ENCODE peak calls at places on chromosome 11, in seven cellular contexts. One of them, this sample, is unnamed.

GRCh38 chr11:123517559-123518364 is 87.7 kb downstream of the GRAMD1B start:
- DNase-seq in kidney: no peak
- DNase-seq in right atrium auricular region: no peak
- DNase-seq in IMR-90: no peak
- DNase-seq in hepatocyte: no peak
- DNase-seq in CD8-positive, alpha-beta memory T cell: no peak
- DNase-seq in gastrocnemius medialis: no peak
- DNase-seq in this sample: no peak

GRCh38 chr11:122874991-122875390 is 7.6 kb upstream of the JHY start:
- DNase-seq in kidney: no peak
- DNase-seq in right atrium auricular region: no peak
- DNase-seq in IMR-90: no peak
- DNase-seq in hepatocyte: no peak
- DNase-seq in CD8-positive, alpha-beta memory T cell: no peak
- DNase-seq in gastrocnemius medialis: no peak
- DNase-seq in this sample: no peak

GRCh38 chr11:123254357-123254756 is 59.3 kb upstream of the CLMP start:
- DNase-seq in kidney: peak; percentile 0
- DNase-seq in right atrium auricular region: no peak
- DNase-seq in IMR-90: no peak
- DNase-seq in hepatocyte: no peak
- DNase-seq in CD8-positive, alpha-beta memory T cell: no peak
- DNase-seq in gastrocnemius medialis: no peak
- DNase-seq in this sample: no peak

GRCh38 chr11:112564228-112564955 is 303.7 kb upstream of the PLET1 start:
- DNase-seq in kidney: no peak
- DNase-seq in right atrium auricular region: no peak
- DNase-seq in IMR-90: peak; percentile 79
- DNase-seq in hepatocyte: peak; percentile 27
- DNase-seq in CD8-positive, alpha-beta memory T cell: no peak
- DNase-seq in gastrocnemius medialis: peak; percentile 35
- DNase-seq in this sample: no peak

GRCh38 chr11:122434786-122435185 is 220.7 kb upstream of the UBASH3B start:
- DNase-seq in kidney: no peak
- DNase-seq in right atrium auricular region: no peak
- DNase-seq in IMR-90: no peak
- DNase-seq in hepatocyte: no peak
- DNase-seq in CD8-positive, alpha-beta memory T cell: no peak
- DNase-seq in gastrocnemius medialis: no peak
- DNase-seq in this sample: no peak

GRCh38 chr11:104443387-104443786 is 279.4 kb upstream of the PDGFD start:
- DNase-seq in kidney: no peak
- DNase-seq in right atrium auricular region: no peak
- DNase-seq in IMR-90: no peak
- DNase-seq in hepatocyte: no peak
- DNase-seq in CD8-positive, alpha-beta memory T cell: no peak
- DNase-seq in gastrocnemius medialis: no peak
- DNase-seq in this sample: no peak

GRCh38 chr11:67613313-67613959 is 6.7 kb downstream of the NDUFV1 start:
- DNase-seq in kidney: no peak
- DNase-seq in right atrium auricular region: no peak
- DNase-seq in IMR-90: no peak
- DNase-seq in hepatocyte: no peak
- DNase-seq in CD8-positive, alpha-beta memory T cell: no peak
- DNase-seq in gastrocnemius medialis: no peak
- DNase-seq in this sample: no peak

GRCh38 chr11:63543711-63544110 is 7.1 kb downstream of the PLAAT4 start:
- DNase-seq in kidney: no peak
- DNase-seq in right atrium auricular region: no peak
- DNase-seq in IMR-90: no peak
- DNase-seq in hepatocyte: no peak
- DNase-seq in CD8-positive, alpha-beta memory T cell: no peak
- DNase-seq in gastrocnemius medialis: no peak
- DNase-seq in this sample: no peak

GRCh38 chr11:134742228-134742612 is 330.2 kb upstream of the B3GAT1 start:
- DNase-seq in kidney: no peak
- DNase-seq in right atrium auricular region: no peak
- DNase-seq in IMR-90: peak; percentile 63
- DNase-seq in hepatocyte: no peak
- DNase-seq in CD8-positive, alpha-beta memory T cell: no peak
- DNase-seq in gastrocnemius medialis: no peak
- DNase-seq in this sample: no peak

GRCh38 chr11:11909727-11910126 is 68.0 kb downstream of the USP47 start:
- DNase-seq in kidney: no peak
- DNase-seq in right atrium auricular region: no peak
- DNase-seq in IMR-90: peak; percentile 76
- DNase-seq in hepatocyte: no peak
- DNase-seq in CD8-positive, alpha-beta memory T cell: no peak
- DNase-seq in gastrocnemius medialis: no peak
- DNase-seq in this sample: no peak

GRCh38 chr11:109308551-109308950 is 113.4 kb upstream of the C11orf87 start:
- DNase-seq in kidney: no peak
- DNase-seq in right atrium auricular region: no peak
- DNase-seq in IMR-90: no peak
- DNase-seq in hepatocyte: no peak
- DNase-seq in CD8-positive, alpha-beta memory T cell: no peak
- DNase-seq in gastrocnemius medialis: no peak
- DNase-seq in this sample: no peak

GRCh38 chr11:94130589-94131362 is 2.1 kb downstream of the PANX1 start:
- DNase-seq in kidney: no peak
- DNase-seq in right atrium auricular region: peak; percentile 83
- DNase-seq in IMR-90: peak; percentile 89
- DNase-seq in hepatocyte: peak; percentile 49
- DNase-seq in CD8-positive, alpha-beta memory T cell: no peak
- DNase-seq in gastrocnemius medialis: no peak
- DNase-seq in this sample: no peak

GRCh38 chr11:120929664-120930154 is 94.2 kb upstream of the TBCEL start:
- DNase-seq in kidney: no peak
- DNase-seq in right atrium auricular region: no peak
- DNase-seq in IMR-90: peak; percentile 26
- DNase-seq in hepatocyte: peak; percentile 80
- DNase-seq in CD8-positive, alpha-beta memory T cell: no peak
- DNase-seq in gastrocnemius medialis: no peak
- DNase-seq in this sample: no peak

GRCh38 chr11:88231894-88232482 is 56.7 kb upstream of the RAB38 start:
- DNase-seq in kidney: no peak
- DNase-seq in right atrium auricular region: no peak
- DNase-seq in IMR-90: peak; percentile 40
- DNase-seq in hepatocyte: peak; percentile 45
- DNase-seq in CD8-positive, alpha-beta memory T cell: no peak
- DNase-seq in gastrocnemius medialis: no peak
- DNase-seq in this sample: no peak

GRCh38 chr11:69881467-69882269 is 62.5 kb upstream of the FGF3 start:
- DNase-seq in kidney: peak; percentile 46
- DNase-seq in right atrium auricular region: no peak
- DNase-seq in IMR-90: no peak
- DNase-seq in hepatocyte: no peak
- DNase-seq in CD8-positive, alpha-beta memory T cell: no peak
- DNase-seq in gastrocnemius medialis: no peak
- DNase-seq in this sample: no peak

GRCh38 chr11:130421199-130421585 is 7.2 kb downstream of the ADAMTS8 start:
- DNase-seq in kidney: no peak
- DNase-seq in right atrium auricular region: no peak
- DNase-seq in IMR-90: no peak
- DNase-seq in hepatocyte: no peak
- DNase-seq in CD8-positive, alpha-beta memory T cell: no peak
- DNase-seq in gastrocnemius medialis: no peak
- DNase-seq in this sample: no peak

GRCh38 chr11:1238767-1239595 is 16.1 kb downstream of the MUC5B start:
- DNase-seq in kidney: no peak
- DNase-seq in right atrium auricular region: no peak
- DNase-seq in IMR-90: no peak
- DNase-seq in hepatocyte: peak; percentile 80
- DNase-seq in CD8-positive, alpha-beta memory T cell: no peak
- DNase-seq in gastrocnemius medialis: no peak
- DNase-seq in this sample: no peak

GRCh38 chr11:1240771-1241170 is 17.9 kb downstream of the MUC5B start:
- DNase-seq in kidney: no peak
- DNase-seq in right atrium auricular region: no peak
- DNase-seq in IMR-90: no peak
- DNase-seq in hepatocyte: no peak
- DNase-seq in CD8-positive, alpha-beta memory T cell: no peak
- DNase-seq in gastrocnemius medialis: no peak
- DNase-seq in this sample: no peak

GRCh38 chr11:1239596-1240205 is 16.8 kb downstream of the MUC5B start:
- DNase-seq in kidney: no peak
- DNase-seq in right atrium auricular region: no peak
- DNase-seq in IMR-90: no peak
- DNase-seq in hepatocyte: no peak
- DNase-seq in CD8-positive, alpha-beta memory T cell: no peak
- DNase-seq in gastrocnemius medialis: no peak
- DNase-seq in this sample: no peak

GRCh38 chr11:1242289-1242688 is 19.4 kb downstream of the MUC5B start:
- DNase-seq in kidney: no peak
- DNase-seq in right atrium auricular region: no peak
- DNase-seq in IMR-90: no peak
- DNase-seq in hepatocyte: no peak
- DNase-seq in CD8-positive, alpha-beta memory T cell: no peak
- DNase-seq in gastrocnemius medialis: no peak
- DNase-seq in this sample: no peak

DNA sequence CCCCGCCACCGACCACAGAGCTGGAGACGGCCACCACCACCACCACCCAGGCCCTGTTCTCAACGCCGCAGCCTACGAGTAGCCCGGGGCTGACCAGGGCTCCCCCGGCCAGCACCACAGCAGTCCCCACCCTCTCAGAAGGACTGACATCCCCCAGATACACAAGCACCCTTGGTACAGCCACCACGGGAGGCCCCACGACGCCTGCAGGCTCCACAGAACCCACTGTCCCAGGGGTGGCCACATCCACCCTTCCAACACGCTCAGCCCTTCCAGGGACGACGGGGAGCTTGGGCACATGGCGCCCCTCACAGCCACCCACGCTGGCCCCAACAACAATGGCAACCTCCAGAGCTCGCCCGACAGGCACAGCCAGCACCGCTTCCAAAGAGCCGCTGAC is 18.8 kb downstream of the MUC5B start:
- DNase-seq in kidney: no peak
- DNase-seq in right atrium auricular region: no peak
- DNase-seq in IMR-90: no peak
- DNase-seq in hepatocyte: no peak
- DNase-seq in CD8-positive, alpha-beta memory T cell: no peak
- DNase-seq in gastrocnemius medialis: no peak
- DNase-seq in this sample: no peak
- H3K9me3 ChIP-seq in kidney: no peaks in the 10 kb centered on the region
- H3K9me3 ChIP-seq in right atrium auricular region: no peaks in the 10 kb centered on the region
- H3K9me3 ChIP-seq in IMR-90: peaks cover 18% of the 10 kb centered on the region
- H3K9me3 ChIP-seq in hepatocyte: no peaks in the 10 kb centered on the region
- H3K9me3 ChIP-seq in CD8-positive, alpha-beta memory T cell: no peaks in the 10 kb centered on the region
- H3K9me3 ChIP-seq in gastrocnemius medialis: no peaks in the 10 kb centered on the region
- H3K9me3 ChIP-seq in this sample: no peaks in the 10 kb centered on the region

GRCh38 chr11:8021920-8022319 is 34.8 kb downstream of the EIF3F start:
- DNase-seq in kidney: no peak
- DNase-seq in right atrium auricular region: peak; percentile 4
- DNase-seq in IMR-90: no peak
- DNase-seq in hepatocyte: no peak
- DNase-seq in CD8-positive, alpha-beta memory T cell: no peak
- DNase-seq in gastrocnemius medialis: no peak
- DNase-seq in this sample: no peak

GRCh38 chr11:8017071-8017470 is 29.9 kb downstream of the EIF3F start:
- DNase-seq in kidney: no peak
- DNase-seq in right atrium auricular region: peak; percentile 34
- DNase-seq in IMR-90: no peak
- DNase-seq in hepatocyte: no peak
- DNase-seq in CD8-positive, alpha-beta memory T cell: no peak
- DNase-seq in gastrocnemius medialis: no peak
- DNase-seq in this sample: no peak

GRCh38 chr11:8018742-8019631 is 31.9 kb downstream of the EIF3F start:
- DNase-seq in kidney: peak; percentile 92
- DNase-seq in right atrium auricular region: peak; percentile 87
- DNase-seq in IMR-90: peak; percentile 69
- DNase-seq in hepatocyte: peak; percentile 77
- DNase-seq in CD8-positive, alpha-beta memory T cell: peak; percentile 84
- DNase-seq in gastrocnemius medialis: peak; percentile 57
- DNase-seq in this sample: peak; percentile 84

GRCh38 chr11:8017894-8018741 is 31.0 kb downstream of the EIF3F start:
- DNase-seq in kidney: no peak
- DNase-seq in right atrium auricular region: no peak
- DNase-seq in IMR-90: no peak
- DNase-seq in hepatocyte: peak; percentile 24
- DNase-seq in CD8-positive, alpha-beta memory T cell: no peak
- DNase-seq in gastrocnemius medialis: no peak
- DNase-seq in this sample: no peak

DNA sequence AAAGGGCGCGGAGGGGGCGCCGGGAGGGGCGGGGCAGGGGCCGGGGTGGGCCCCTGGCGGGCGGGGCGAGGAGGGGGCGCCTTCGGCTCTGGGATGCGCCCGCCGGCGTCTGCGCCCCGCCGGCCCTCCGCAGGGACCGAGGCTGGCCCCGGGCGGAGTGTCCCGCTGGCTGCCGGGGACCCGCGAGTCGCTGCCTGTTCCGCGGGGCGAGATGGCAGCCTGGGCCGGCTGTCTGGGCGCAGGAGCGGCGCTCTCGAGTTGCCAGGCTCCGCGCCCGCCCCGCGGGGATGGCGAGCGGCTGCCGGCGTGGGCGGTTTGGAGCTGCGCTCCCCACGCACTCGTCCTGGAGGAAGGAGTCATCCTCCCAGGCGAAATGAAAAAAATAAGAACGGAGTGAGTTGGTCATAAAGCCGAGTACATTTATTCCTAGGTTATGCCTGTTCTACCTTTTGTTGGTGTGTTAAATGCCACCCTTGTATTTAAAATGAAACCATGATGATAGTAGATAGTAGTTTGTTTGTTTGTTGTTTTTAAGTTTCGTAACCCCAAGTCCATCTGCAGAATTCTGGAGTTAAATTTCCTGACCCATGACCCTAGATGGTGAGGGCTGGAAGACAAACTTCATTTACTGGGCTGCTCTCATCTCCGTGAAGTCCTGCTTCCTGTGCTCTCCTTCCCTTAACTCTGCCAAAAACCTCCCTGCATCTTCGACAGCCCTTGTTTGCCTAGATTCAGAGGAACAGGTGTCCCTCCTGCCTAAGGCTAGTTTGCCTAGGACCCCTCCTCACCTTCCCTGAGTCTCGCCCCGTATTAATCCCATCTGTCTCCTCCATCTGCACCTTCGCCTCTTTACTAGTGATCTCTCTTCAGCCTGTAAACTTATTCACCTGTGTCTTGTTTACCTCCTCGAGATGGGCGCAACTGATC is 32.8 kb downstream of the EIF3F start:
- DNase-seq in kidney: peak; percentile 77
- DNase-seq in right atrium auricular region: no peak
- DNase-seq in IMR-90: peak; percentile 40
- DNase-seq in hepatocyte: peak; percentile 36
- DNase-seq in CD8-positive, alpha-beta memory T cell: peak; percentile 32
- DNase-seq in gastrocnemius medialis: no peak
- DNase-seq in this sample: no peak
- H3K4me3 ChIP-seq in kidney: peak overlapping the region; percentile 65
- H3K4me3 ChIP-seq in right atrium auricular region: peak overlapping the region; percentile 68
- H3K4me3 ChIP-seq in IMR-90: peak overlapping the region; percentile 58
- H3K4me3 ChIP-seq in hepatocyte: peak overlapping the region; percentile 75
- H3K4me3 ChIP-seq in CD8-positive, alpha-beta memory T cell: peak overlapping the region; percentile 35
- H3K4me3 ChIP-seq in gastrocnemius medialis: peak overlapping the region; percentile 70
- H3K4me3 ChIP-seq in this sample: peak overlapping the region; percentile 71

GRCh38 chr11:37306563-37306962 is 708.5 kb upstream of the RAG2 start:
- DNase-seq in kidney: no peak
- DNase-seq in right atrium auricular region: no peak
- DNase-seq in IMR-90: no peak
- DNase-seq in hepatocyte: no peak
- DNase-seq in CD8-positive, alpha-beta memory T cell: no peak
- DNase-seq in gastrocnemius medialis: no peak
- DNase-seq in this sample: no peak
- H3K9me3 ChIP-seq in kidney: no peaks in the 10 kb centered on the region
- H3K9me3 ChIP-seq in right atrium auricular region: peaks cover 4% of the 10 kb centered on the region
- H3K9me3 ChIP-seq in IMR-90: peaks cover 4% of the 10 kb centered on the region
- H3K9me3 ChIP-seq in hepatocyte: no peaks in the 10 kb centered on the region
- H3K9me3 ChIP-seq in CD8-positive, alpha-beta memory T cell: no peaks in the 10 kb centered on the region
- H3K9me3 ChIP-seq in gastrocnemius medialis: no peaks in the 10 kb centered on the region
- H3K9me3 ChIP-seq in this sample: no peaks in the 10 kb centered on the region

GRCh38 chr11:61969838-61970452 is 2.5 kb upstream of the FTH1 start:
- DNase-seq in kidney: no peak
- DNase-seq in right atrium auricular region: no peak
- DNase-seq in IMR-90: peak; percentile 87
- DNase-seq in hepatocyte: no peak
- DNase-seq in CD8-positive, alpha-beta memory T cell: no peak
- DNase-seq in gastrocnemius medialis: no peak
- DNase-seq in this sample: no peak
- H3K4me3 ChIP-seq in kidney: no peak overlapping the region
- H3K4me3 ChIP-seq in right atrium auricular region: no peak overlapping the region
- H3K4me3 ChIP-seq in IMR-90: no peak overlapping the region
- H3K4me3 ChIP-seq in hepatocyte: no peak overlapping the region
- H3K4me3 ChIP-seq in CD8-positive, alpha-beta memory T cell: no peak overlapping the region
- H3K4me3 ChIP-seq in gastrocnemius medialis: no peak overlapping the region
- H3K4me3 ChIP-seq in this sample: peak overlapping the region; percentile 11

This sample was measured in psoas muscle.